ENCODE peak calls at places on chromosome 2, in seven cellular contexts. U, Y, W, N, T, B and S are unnamed samples.

GRCh38 chr2:129318581-129319421 is 660.7 kb upstream of the RAB6C start:
- DNase-seq in U (no peak), Y (no peak), W (no peak), N (no peak), T (no peak), B (no peak), S (no peak)

GRCh38 chr2:200336980-200337615 is 30.6 kb downstream of the SPATS2L start:
- DNase-seq in U (no peak), Y (no peak), W (no peak), N (no peak), T (no peak), B (no peak), S (no peak)

GRCh38 chr2:2057125-2057721 is 273.9 kb downstream of the MYT1L start:
- DNase-seq in U (no peak), Y (peak), W (peak), N (peak), T (peak), B (no peak), S (no peak)

GRCh38 chr2:205323929-205324328 is 358.4 kb upstream of the NRP2 start:
- DNase-seq in U (no peak), Y (peak), W (no peak), N (no peak), T (no peak), B (no peak), S (no peak)

GRCh38 chr2:62398295-62398855 is 107.6 kb downstream of the TMEM17 start:
- DNase-seq in U (no peak), Y (no peak), W (no peak), N (no peak), T (no peak), B (no peak), S (no peak)

GRCh38 chr2:218882463-218882821 is 1.8 kb downstream of the WNT10A start:
- DNase-seq in U (no peak), Y (no peak), W (no peak), N (no peak), T (no peak), B (no peak), S (no peak)

GRCh38 chr2:239793851-239794250 is 231.3 kb downstream of the NDUFA10 start:
- DNase-seq in U (peak), Y (no peak), W (no peak), N (no peak), T (no peak), B (no peak), S (no peak)

GRCh38 chr2:225103737-225104141 is 61.5 kb upstream of the DOCK10 start:
- DNase-seq in U (no peak), Y (no peak), W (no peak), N (no peak), T (no peak), B (no peak), S (no peak)

GRCh38 chr2:46763861-46764260 is 151.7 kb downstream of the MCFD2 start:
- DNase-seq in U (no peak), Y (no peak), W (no peak), N (no peak), T (no peak), B (no peak), S (no peak)

GRCh38 chr2:25042321-25043240 is 705 bp downstream of the EFR3B start:
- DNase-seq in U (peak), Y (peak), W (peak), N (no peak), T (peak), B (no peak), S (no peak)

GRCh38 chr2:47048801-47049480 is 106.2 kb downstream of the STPG4 start:
- DNase-seq in U (no peak), Y (no peak), W (peak), N (no peak), T (no peak), B (no peak), S (no peak)

GRCh38 chr2:68716948-68717661 is 17.5 kb upstream of the ARHGAP25 start:
- DNase-seq in U (no peak), Y (no peak), W (no peak), N (no peak), T (no peak), B (no peak), S (no peak)

GRCh38 chr2:80256396-80257167 is 48.0 kb downstream of the LRRTM1 start:
- DNase-seq in U (no peak), Y (peak), W (no peak), N (no peak), T (no peak), B (no peak), S (no peak)

GRCh38 chr2:88187927-88188326 is 17.8 kb downstream of the THNSL2 start:
- DNase-seq in U (no peak), Y (no peak), W (no peak), N (no peak), T (no peak), B (no peak), S (no peak)

GRCh38 chr2:86764661-86765307 is 25.9 kb downstream of the CD8A start:
- DNase-seq in U (no peak), Y (peak), W (no peak), N (no peak), T (no peak), B (no peak), S (peak)

GRCh38 chr2:37786854-37787253 is 115.4 kb upstream of the CDC42EP3 start:
- DNase-seq in U (no peak), Y (peak), W (no peak), N (no peak), T (no peak), B (no peak), S (no peak)

GRCh38 chr2:98917031-98917459 is 19.0 kb downstream of the CRACDL start:
- DNase-seq in U (no peak), Y (no peak), W (no peak), N (no peak), T (no peak), B (no peak), S (no peak)

GRCh38 chr2:202056611-202057010 is 16.4 kb upstream of the KIAA2012 start:
- DNase-seq in U (no peak), Y (peak), W (no peak), N (no peak), T (no peak), B (no peak), S (no peak)

GRCh38 chr2:74736589-74736988 is 82.5 kb downstream of the SEMA4F start:
- DNase-seq in U (no peak), Y (no peak), W (no peak), N (no peak), T (no peak), B (no peak), S (no peak)

GRCh38 chr2:182668671-182669070 is 47.4 kb upstream of the DNAJC10 start:
- DNase-seq in U (no peak), Y (peak), W (no peak), N (no peak), T (no peak), B (no peak), S (no peak)

GRCh38 chr2:138777996-138778395 is 2.2 kb downstream of the NXPH2 start:
- DNase-seq in U (no peak), Y (no peak), W (no peak), N (no peak), T (no peak), B (no peak), S (no peak)

GRCh38 chr2:170170281-170171035 is 7.5 kb upstream of the MYO3B start:
- DNase-seq in U (no peak), Y (no peak), W (no peak), N (no peak), T (no peak), B (no peak), S (no peak)

GRCh38 chr2:68330691-68331090 is 10.9 kb upstream of the CNRIP1 start:
- DNase-seq in U (no peak), Y (no peak), W (no peak), N (no peak), T (no peak), B (no peak), S (no peak)

GRCh38 chr2:60219536-60219935 is 333.9 kb downstream of the BCL11A start:
- DNase-seq in U (no peak), Y (no peak), W (no peak), N (no peak), T (no peak), B (no peak), S (no peak)

GRCh38 chr2:172462393-172463381 is 35.3 kb downstream of the ITGA6 start:
- DNase-seq in U (no peak), Y (peak), W (no peak), N (no peak), T (no peak), B (no peak), S (no peak)

GRCh38 chr2:134664051-134664450 is 54.7 kb downstream of the TMEM163 start:
- DNase-seq in U (no peak), Y (no peak), W (no peak), N (no peak), T (no peak), B (no peak), S (no peak)

GRCh38 chr2:124289615-124290014 is 264.5 kb downstream of the CNTNAP5 start:
- DNase-seq in U (no peak), Y (no peak), W (no peak), N (no peak), T (no peak), B (no peak), S (no peak)

GRCh38 chr2:176553685-176554106 is 284.5 kb downstream of the MTX2 start:
- DNase-seq in U (peak), Y (peak), W (peak), N (no peak), T (peak), B (peak), S (peak)

GRCh38 chr2:241187101-241187690 is 1.3 kb upstream of the ANO7 start:
- DNase-seq in U (no peak), Y (no peak), W (no peak), N (no peak), T (no peak), B (no peak), S (no peak)

GRCh38 chr2:230865766-230866703 is 1.3 kb downstream of the ITM2C start:
- DNase-seq in U (peak), Y (peak), W (peak), N (no peak), T (peak), B (peak), S (no peak)

GRCh38 chr2:205892141-205893064 is 193.6 kb downstream of the INO80D start:
- DNase-seq in U (peak), Y (peak), W (no peak), N (no peak), T (no peak), B (no peak), S (no peak)

GRCh38 chr2:176398783-176399182 is 129.5 kb downstream of the MTX2 start:
- DNase-seq in U (no peak), Y (no peak), W (no peak), N (no peak), T (no peak), B (no peak), S (no peak)

GRCh38 chr2:70574618-70575017 is 21.0 kb upstream of the TGFA start:
- DNase-seq in U (no peak), Y (no peak), W (no peak), N (no peak), T (no peak), B (no peak), S (no peak)

GRCh38 chr2:202705446-202706020 is 70.8 kb downstream of the FAM117B start:
- DNase-seq in U (no peak), Y (no peak), W (no peak), N (no peak), T (no peak), B (no peak), S (no peak)

GRCh38 chr2:127913808-127914457 is 28.2 kb upstream of the AMMECR1L start:
- DNase-seq in U (no peak), Y (no peak), W (no peak), N (no peak), T (no peak), B (no peak), S (peak)

GRCh38 chr2:108492364-108492763 is 41.9 kb upstream of the LIMS1 start:
- DNase-seq in U (no peak), Y (no peak), W (no peak), N (no peak), T (no peak), B (no peak), S (no peak)

GRCh38 chr2:108490506-108491122 is 41.6 kb downstream of the GCC2 start:
- DNase-seq in U (no peak), Y (no peak), W (no peak), N (no peak), T (no peak), B (no peak), S (no peak)

GRCh38 chr2:108491848-108492247 is 42.4 kb upstream of the LIMS1 start:
- DNase-seq in U (no peak), Y (no peak), W (no peak), N (no peak), T (no peak), B (no peak), S (no peak)
- H3K27ac ChIP-seq in U (no peak), Y (no peak), W (no peak), N (no peak), T (no peak), B (no peak), S (no peak)

GRCh38 chr2:109676346-109676897 is 62.3 kb downstream of the SOWAHC start:
- DNase-seq in U (no peak), Y (no peak), W (no peak), N (no peak), T (no peak), B (no peak), S (no peak)
- H3K27ac ChIP-seq in U (no peak), Y (peak), W (no peak), N (peak), T (no peak), B (no peak), S (no peak)

GRCh38 chr2:238169021-238169707 is 10.4 kb downstream of the ERFE start:
- DNase-seq in U (no peak), Y (no peak), W (no peak), N (no peak), T (peak), B (no peak), S (peak)
- H3K27ac ChIP-seq in U (no peak), Y (peak), W (no peak), N (peak), T (no peak), B (peak), S (peak)

GRCh38 chr2:203869610-203870042 is 2.1 kb downstream of the CTLA4 start:
- DNase-seq in U (no peak), Y (no peak), W (no peak), N (no peak), T (no peak), B (no peak), S (no peak)
- H3K27ac ChIP-seq in U (no peak), Y (peak), W (no peak), N (no peak), T (no peak), B (no peak), S (no peak)

GRCh38 chr2:195473802-195474201 is 183.2 kb upstream of the SLC39A10 start:
- DNase-seq in U (no peak), Y (no peak), W (no peak), N (no peak), T (no peak), B (no peak), S (no peak)
- H3K27ac ChIP-seq in U (no peak), Y (no peak), W (no peak), N (no peak), T (no peak), B (no peak), S (no peak)

DNA sequence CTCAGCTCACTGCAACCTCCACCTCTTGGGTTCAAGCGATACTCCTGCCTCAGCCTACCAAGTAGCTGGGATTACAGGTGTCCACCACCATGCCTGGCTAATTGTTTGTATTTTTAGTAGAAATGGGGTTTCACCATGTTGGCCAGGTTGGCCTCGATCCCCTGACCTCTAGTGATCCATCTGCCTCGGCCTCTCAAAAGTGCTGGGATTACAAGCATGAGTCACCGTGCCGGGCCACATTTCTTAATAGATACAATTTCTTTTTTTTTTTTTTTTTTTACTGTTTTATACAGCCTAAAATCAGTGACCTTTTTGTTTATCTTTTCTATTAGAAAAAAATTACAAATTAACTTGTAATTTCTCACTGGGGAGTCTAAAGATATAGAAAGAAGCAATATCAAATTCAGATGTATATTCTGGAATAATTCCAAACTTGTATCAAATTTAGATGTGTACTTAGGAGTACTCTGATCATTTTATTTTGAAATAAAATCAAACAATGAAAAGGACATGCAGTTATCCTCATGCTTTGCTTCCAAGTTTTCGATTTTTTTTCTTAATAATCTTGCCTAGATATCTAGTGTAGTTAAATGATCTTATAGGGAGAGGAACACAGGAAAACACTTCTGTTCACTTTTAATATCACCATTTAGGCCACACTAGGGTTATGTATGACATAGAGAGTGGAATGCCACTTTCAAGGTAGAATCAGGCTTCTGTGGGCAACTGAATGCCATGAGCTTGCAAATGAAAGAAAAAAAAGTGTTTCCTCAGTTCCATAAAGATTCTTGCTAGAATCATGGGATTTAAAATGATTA is 1089.3 kb downstream of the SUCLG1 start:
- DNase-seq in U (no peak), Y (no peak), W (no peak), N (no peak), T (no peak), B (no peak), S (no peak)
- H3K27ac ChIP-seq in U (no peak), Y (no peak), W (no peak), N (no peak), T (no peak), B (no peak), S (no peak)

DNA sequence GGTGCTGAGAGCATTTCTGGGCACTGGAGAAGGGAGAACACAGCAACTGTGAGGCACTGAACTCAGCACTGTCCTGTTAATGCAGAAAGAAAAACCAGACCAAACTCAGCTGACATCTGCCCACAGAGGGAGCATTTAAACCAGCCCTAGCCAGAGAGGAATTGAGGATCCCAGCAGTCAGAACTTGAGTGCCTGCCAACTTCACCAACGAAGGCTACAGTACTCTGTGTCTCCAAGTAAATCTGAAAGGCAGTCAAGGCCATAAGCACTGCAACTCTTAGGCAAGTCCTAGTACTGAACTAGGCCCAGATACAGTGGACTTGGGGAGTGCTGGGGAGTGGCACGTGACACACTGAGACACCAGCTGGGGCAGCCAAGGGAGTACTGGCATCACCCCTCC is 176.2 kb upstream of the ZC3H15 start:
- DNase-seq in U (peak), Y (no peak), W (no peak), N (no peak), T (peak), B (no peak), S (no peak)
- H3K27ac ChIP-seq in U (no peak), Y (no peak), W (peak), N (no peak), T (no peak), B (no peak), S (no peak)